ENCODE peak calls at places on chromosomes 12 and 14, in six cellular contexts. B is IMR-90, Y is endothelial cell, T is breast epithelium, X is OCI-LY7, Q is astrocyte. M is an unnamed sample.

GRCh38 chr14:30177776-30178175 is 250.1 kb upstream of the PRKD1 start:
- DNase-seq in B (no peak), X (no peak), Y (no peak), Q (no peak), T (peak), M (no peak)

GRCh38 chr12:91109148-91109564 is 2.1 kb downstream of the LUM start:
- DNase-seq in B (peak), Y (peak), Q (peak), X (peak), T (peak), M (peak)

GRCh38 chr14:32377046-32377445 is 47.9 kb downstream of the AKAP6 start:
- DNase-seq in B (no peak), T (no peak), X (no peak), Y (no peak), Q (no peak), M (no peak)

GRCh38 chr14:65117795-65118746 is 15.8 kb upstream of the MAX start:
- DNase-seq in X (no peak), B (no peak), T (no peak), Y (no peak), Q (no peak), M (no peak)

GRCh38 chr14:76929927-76930326 is 98.6 kb downstream of the IRF2BPL start:
- DNase-seq in Y (no peak), B (no peak), Q (no peak), X (no peak), T (no peak), M (no peak)

GRCh38 chr12:51441583-51441982 is 17.0 kb downstream of the SLC4A8 start:
- DNase-seq in B (peak), X (no peak), Y (no peak), Q (peak), T (no peak), M (no peak)

GRCh38 chr14:69246331-69246730 is 13.6 kb upstream of the GALNT16 start:
- DNase-seq in T (no peak), Q (no peak), Y (no peak), X (no peak), B (no peak), M (no peak)

GRCh38 chr14:66284346-66284745 is 201.8 kb upstream of the CCDC196 start:
- DNase-seq in B (peak), Y (no peak), T (no peak), Q (peak), X (no peak), M (no peak)

GRCh38 chr12:100077367-100077766 is 65.3 kb downstream of the BLTP3B start:
- DNase-seq in T (no peak), Y (no peak), B (no peak), X (no peak), Q (no peak), M (no peak)

GRCh38 chr12:116338064-116338872 is 60.8 kb upstream of the MED13L start:
- DNase-seq in X (no peak), T (no peak), Q (no peak), B (no peak), Y (no peak), M (no peak)

GRCh38 chr12:3216726-3217682 is 139.8 kb downstream of the TSPAN9 start:
- DNase-seq in Y (no peak), Q (peak), B (peak), X (no peak), T (no peak), M (no peak)

GRCh38 chr14:99325591-99325990 is 53.6 kb upstream of the BCL11B start:
- DNase-seq in Q (no peak), B (no peak), T (peak), X (no peak), Y (no peak), M (peak)

GRCh38 chr12:71640316-71640715 is 23.3 kb downstream of the ZFC3H1 start:
- DNase-seq in X (no peak), Q (no peak), T (no peak), B (no peak), Y (no peak), M (no peak)

GRCh38 chr12:49294086-49294803 is 702 bp upstream of the PRPH start:
- DNase-seq in Q (no peak), Y (no peak), B (no peak), T (no peak), X (no peak), M (peak)

GRCh38 chr12:52262286-52262685 is 12.2 kb upstream of the KRT86 start:
- DNase-seq in X (no peak), B (no peak), Q (no peak), Y (no peak), T (no peak), M (no peak)

GRCh38 chr12:131959641-131960589 is 10.2 kb downstream of the EP400 start:
- DNase-seq in Y (no peak), T (no peak), X (no peak), B (no peak), Q (no peak), M (no peak)

GRCh38 chr12:85877459-85877858 is 3.4 kb downstream of the NTS start:
- DNase-seq in Y (no peak), X (no peak), T (no peak), Q (no peak), B (no peak), M (no peak)

GRCh38 chr12:120453977-120454376 is 7.7 kb downstream of the GATC start:
- DNase-seq in B (peak), X (peak), T (no peak), Y (no peak), Q (no peak), M (peak)

GRCh38 chr12:92178340-92178739 is 32.7 kb upstream of the BTG1 start:
- DNase-seq in X (no peak), T (no peak), B (no peak), Q (no peak), Y (no peak), M (no peak)

GRCh38 chr14:24042733-24043132 is 9.1 kb upstream of the CARMIL3 start:
- DNase-seq in Y (no peak), X (no peak), Q (no peak), B (no peak), T (no peak), M (no peak)

GRCh38 chr12:14416658-14417057 is 51.2 kb downstream of the ATF7IP start:
- DNase-seq in Q (peak), X (peak), T (no peak), Y (peak), B (peak), M (no peak)
- TF ChIP-seq CTCF in Q (peak), X (peak), T (no peak), Y (no peak), B (peak), M (no peak)

GRCh38 chr14:34539407-34540180 is at the start of gene EAPP:
- DNase-seq in Q (peak), T (peak), X (peak), B (peak), Y (peak), M (peak)
- TF ChIP-seq CTCF in Q (no peak), T (peak), X (no peak), B (no peak), Y (no peak), M (no peak)

GRCh38 chr14:104229621-104230041 is 91.2 kb downstream of the KIF26A start:
- DNase-seq in B (no peak), T (no peak), Y (no peak), X (no peak), Q (no peak), M (no peak)
- TF ChIP-seq CTCF in B (no peak), T (no peak), Y (no peak), X (no peak), Q (no peak), M (no peak)

GRCh38 chr12:124498870-124499753 is 68.3 kb downstream of the NCOR2 start:
- DNase-seq in Q (peak), X (no peak), B (peak), Y (no peak), T (no peak), M (no peak)
- TF ChIP-seq CTCF in Q (no peak), X (peak), B (no peak), Y (no peak), T (no peak), M (no peak)

M was measured in GM13976.